ENCODE peak calls at places on chromosomes 12 and 14, in seven cellular contexts. G is right lobe of liver, J is cardiac muscle cell, L is psoas muscle, T is left ventricle myocardium inferior, Q is mesenchymal stem cell, M is tibial artery. R is an unnamed sample. For H3K27me3, the result is how much of the 10 kb centered on the place peaks cover.

GRCh38 chr12:14773685-14774073 is 29.6 kb downstream of the WBP11 start:
- DNase-seq in J (no peak), L (no peak), T (no peak), M (peak), Q (no peak), G (peak), R (peak)

GRCh38 chr14:70995671-70996070 is 88.4 kb downstream of the PCNX1 start:
- DNase-seq in L (no peak), G (no peak), T (no peak), J (no peak), Q (no peak), M (no peak), R (peak)

GRCh38 chr12:69828897-69829296 is 3.9 kb downstream of the MYRFL start:
- DNase-seq in Q (no peak), J (no peak), L (no peak), G (no peak), M (no peak), T (no peak), R (no peak)

GRCh38 chr12:2291182-2291832 is 238.5 kb downstream of the CACNA1C start:
- DNase-seq in G (no peak), M (no peak), Q (peak), J (peak), T (no peak), L (no peak), R (no peak)

GRCh38 chr12:125853670-125854069 is 788.4 kb downstream of the AACS start:
- DNase-seq in T (no peak), L (no peak), J (no peak), G (no peak), Q (no peak), M (no peak), R (no peak)

GRCh38 chr12:4089147-4089606 is 184.4 kb upstream of the CCND2 start:
- DNase-seq in L (no peak), G (no peak), Q (peak), J (no peak), M (no peak), T (no peak), R (no peak)

GRCh38 chr12:71935594-71935993 is 3.1 kb upstream of the TPH2 start:
- DNase-seq in Q (no peak), T (no peak), M (no peak), J (no peak), L (no peak), G (no peak), R (no peak)

GRCh38 chr14:23057757-23058653 is 685 bp upstream of the CDH24 start:
- DNase-seq in Q (peak), T (peak), L (peak), G (peak), J (peak), M (peak), R (peak)

DNA sequence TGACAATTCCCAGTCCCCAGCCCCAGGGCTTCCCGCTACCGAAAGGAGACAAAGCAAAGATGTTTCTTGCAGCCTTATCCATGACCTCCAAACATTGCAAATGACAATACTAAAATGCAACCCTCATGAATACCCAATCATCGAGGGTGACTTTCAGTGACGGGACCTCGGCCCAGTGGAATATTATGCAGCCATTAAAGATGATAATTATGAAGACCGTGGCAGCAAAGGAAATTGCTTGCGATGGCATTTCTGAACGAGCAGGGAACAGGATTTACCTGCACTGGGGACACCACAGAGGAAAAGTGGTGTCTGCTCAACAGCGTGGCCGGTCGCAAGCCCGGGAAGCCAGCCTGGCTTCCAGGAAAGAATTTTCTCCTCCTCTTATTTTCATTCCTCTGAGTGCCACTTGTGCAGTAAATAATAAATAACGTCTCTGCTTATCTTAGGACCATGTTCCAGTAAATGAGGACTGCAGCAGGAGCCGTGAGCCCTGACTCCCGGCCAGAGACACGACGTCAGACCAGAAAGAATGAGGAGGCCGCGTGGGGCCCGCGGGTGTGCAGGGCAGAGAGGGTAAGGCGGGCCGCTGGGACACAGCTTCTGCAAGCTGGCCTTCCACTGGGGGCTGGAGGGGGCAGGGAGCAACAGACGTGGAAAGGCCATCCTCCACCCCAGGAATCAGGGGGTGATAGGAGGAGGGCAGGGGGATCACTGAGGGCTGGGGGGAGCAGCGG is 6.6 kb downstream of the C14orf180 start:
- DNase-seq in M (no peak), Q (peak), J (no peak), G (no peak), L (no peak), T (peak), R (no peak)
- H3K27me3 ChIP-seq in M (under half), Q (under half), J (under half), G (under half), L (under half), T (half or more), R (half or more)

DNA sequence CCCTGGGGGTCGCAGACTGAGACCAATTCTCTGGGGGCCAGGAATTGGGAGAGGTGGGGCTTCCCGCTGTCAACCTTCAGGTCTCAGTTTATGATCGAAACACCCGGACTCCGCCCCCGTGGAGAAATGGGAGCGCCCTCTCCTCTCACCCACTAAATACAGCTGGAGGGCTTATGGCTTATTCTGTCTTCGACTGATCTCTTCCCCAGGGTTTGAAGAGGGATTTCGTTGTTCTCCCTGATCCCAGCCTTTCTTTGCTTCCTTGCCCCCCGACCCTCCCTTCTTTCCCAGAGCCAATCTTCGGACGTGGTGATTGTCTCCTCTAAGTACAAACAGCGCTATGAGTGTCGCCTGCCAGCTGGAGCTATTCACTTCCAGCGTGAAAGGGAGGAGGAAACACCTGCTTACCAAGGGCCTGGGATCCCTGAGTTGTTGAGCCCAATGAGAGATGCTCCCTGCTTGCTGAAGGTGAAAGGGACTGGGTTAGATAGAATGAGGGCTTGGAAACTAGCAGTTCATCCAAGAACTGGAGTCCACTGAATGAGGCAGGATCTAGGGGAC is 607 bp downstream of the OS9 start:
- DNase-seq in M (no peak), L (no peak), G (peak), Q (peak), J (peak), T (no peak), R (no peak)
- H3K27ac ChIP-seq in M (peak), L (peak), G (peak), Q (no peak), J (peak), T (peak), R (peak)

GRCh38 chr12:267581-268482 is 5.2 kb upstream of the SLC6A13 start:
- DNase-seq in L (no peak), Q (no peak), G (no peak), T (no peak), M (no peak), J (peak), R (no peak)
- H3K27me3 ChIP-seq in L (under half), Q (under half), G (under half), T (under half), M (under half), J (under half), R (under half)

GRCh38 chr12:94172031-94172430 is 23.7 kb downstream of the PLXNC1 start:
- DNase-seq in M (no peak), T (no peak), G (no peak), Q (peak), J (no peak), L (no peak), R (no peak)

GRCh38 chr12:94172973-94173372 is 24.6 kb downstream of the PLXNC1 start:
- DNase-seq in J (no peak), Q (peak), M (no peak), L (no peak), G (no peak), T (no peak), R (no peak)

GRCh38 chr12:94173660-94174265 is 25.4 kb downstream of the PLXNC1 start:
- DNase-seq in J (no peak), G (no peak), M (no peak), Q (peak), T (no peak), L (no peak), R (no peak)

GRCh38 chr12:94175763-94176660 is 27.6 kb downstream of the PLXNC1 start:
- DNase-seq in Q (peak), M (no peak), T (no peak), G (no peak), L (no peak), J (no peak), R (no peak)

GRCh38 chr12:94174576-94174975 is 26.2 kb downstream of the PLXNC1 start:
- DNase-seq in Q (no peak), G (no peak), M (no peak), J (no peak), T (peak), L (no peak), R (peak)
- H3K27ac ChIP-seq in Q (no peak), G (peak), M (no peak), J (no peak), T (no peak), L (no peak), R (peak)

GRCh38 chr12:26769611-26770010 is 63.4 kb downstream of the ITPR2 start:
- DNase-seq in J (no peak), Q (no peak), L (no peak), G (no peak), M (no peak), T (no peak), R (no peak)

GRCh38 chr12:26768611-26769603 is 64.1 kb downstream of the ITPR2 start:
- DNase-seq in G (no peak), M (no peak), J (no peak), T (no peak), L (no peak), Q (peak), R (no peak)

GRCh38 chr12:26770239-26771070 is 62.5 kb downstream of the ITPR2 start:
- DNase-seq in Q (no peak), J (no peak), T (no peak), G (no peak), M (no peak), L (no peak), R (no peak)

GRCh38 chr12:26767116-26767515 is 65.9 kb downstream of the ITPR2 start:
- DNase-seq in G (no peak), T (no peak), L (no peak), M (no peak), Q (no peak), J (no peak), R (no peak)

DNA sequence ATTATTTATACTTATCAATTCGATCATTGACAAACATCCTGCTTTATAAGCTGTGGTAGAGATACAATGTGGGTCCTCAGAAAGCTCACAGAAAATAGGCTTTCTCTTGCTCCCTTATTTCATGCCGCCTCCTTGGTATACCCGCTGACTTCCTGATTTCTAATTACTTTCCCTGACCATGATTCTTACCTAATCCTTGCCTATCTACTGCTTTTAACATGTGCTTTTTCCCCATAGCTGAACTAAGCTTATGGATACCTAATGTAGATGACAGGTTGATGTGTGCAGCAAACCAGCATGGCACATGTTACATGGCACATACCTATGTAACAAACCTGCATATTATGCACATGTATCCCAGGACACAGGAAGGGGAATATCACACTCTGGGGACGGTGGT is 65.1 kb downstream of the ITPR2 start:
- DNase-seq in T (no peak), J (no peak), Q (no peak), G (no peak), M (no peak), L (no peak), R (no peak)
- H3K27me3 ChIP-seq in T (under half), J (under half), Q (under half), G (under half), M (under half), L (under half), R (under half)

DNA sequence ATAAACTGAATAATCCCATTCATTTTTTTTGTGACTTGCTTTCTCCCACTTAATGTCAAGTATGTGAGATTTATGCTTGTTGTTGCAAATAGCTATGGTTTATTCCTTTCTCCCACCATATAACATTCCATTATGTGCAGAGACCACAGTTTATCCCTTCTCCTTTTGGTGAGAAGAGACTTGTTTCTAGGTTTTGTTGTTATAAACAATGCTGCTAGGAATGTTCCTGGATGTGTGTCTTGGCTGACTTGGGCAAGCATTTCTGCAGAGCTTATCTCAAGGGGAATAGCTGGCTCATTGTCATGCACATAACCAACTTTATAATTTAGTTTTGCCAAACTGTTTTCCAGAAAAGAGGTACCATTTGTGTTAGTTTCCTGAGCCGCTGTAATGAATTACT is 47.6 kb upstream of the PPP1CC start:
- DNase-seq in G (no peak), J (no peak), Q (peak), M (no peak), T (no peak), L (no peak), R (no peak)
- H3K27ac ChIP-seq in G (no peak), J (no peak), Q (no peak), M (no peak), T (peak), L (no peak), R (no peak)

GRCh38 chr12:132427999-132428871 is 61.7 kb upstream of the FBRSL1 start:
- DNase-seq in Q (no peak), L (no peak), M (no peak), T (no peak), G (no peak), J (no peak), R (no peak)
- H3K27me3 ChIP-seq in Q (under half), L (under half), M (under half), T (half or more), G (under half), J (half or more), R (under half)

GRCh38 chr12:52151859-52152783 is 39.7 kb downstream of the KRT80 start:
- DNase-seq in M (peak), J (peak), L (peak), T (peak), Q (peak), G (peak), R (peak)
- H3K27ac ChIP-seq in M (peak), J (no peak), L (no peak), T (peak), Q (no peak), G (no peak), R (peak)

R was measured in left lung.